ENCODE peak calls at places on chromosomes 4 and X, in eight cellular contexts. One of them, this sample, is unnamed.

GRCh38 chr4:86963697-86964096 is 28.9 kb downstream of the AFF1 start:
- DNase-seq in AG09319: no peak
- DNase-seq in coronary artery: no peak
- DNase-seq in substantia nigra: no peak
- DNase-seq in left lobe of liver: no peak
- DNase-seq in activated CD4-positive, CD25-positive, alpha-beta regulatory T cell: no peak
- DNase-seq in mucosa of descending colon: no peak
- DNase-seq in stimulated activated naive CD8-positive, alpha-beta T cell treated with anti-CD3 and anti-CD28 coated beads, Interleukin-15, Interleukin-2, amounts not matched to agents 100 U/mL and 50 U/mL, for 24 hours: no peak
- DNase-seq in this sample: no peak

GRCh38 chr4:163534056-163534455 is 39.6 kb downstream of the TMA16 start:
- DNase-seq in AG09319: no peak
- DNase-seq in coronary artery: no peak
- DNase-seq in substantia nigra: no peak
- DNase-seq in left lobe of liver: no peak
- DNase-seq in activated CD4-positive, CD25-positive, alpha-beta regulatory T cell: no peak
- DNase-seq in mucosa of descending colon: no peak
- DNase-seq in stimulated activated naive CD8-positive, alpha-beta T cell treated with anti-CD3 and anti-CD28 coated beads, Interleukin-15, Interleukin-2, amounts not matched to agents 100 U/mL and 50 U/mL, for 24 hours: no peak
- DNase-seq in this sample: no peak

GRCh38 chr4:6996481-6996880 is 46.7 kb upstream of the TADA2B start:
- DNase-seq in AG09319: no peak
- DNase-seq in coronary artery: no peak
- DNase-seq in substantia nigra: no peak
- DNase-seq in left lobe of liver: no peak
- DNase-seq in activated CD4-positive, CD25-positive, alpha-beta regulatory T cell: no peak
- DNase-seq in mucosa of descending colon: no peak
- DNase-seq in stimulated activated naive CD8-positive, alpha-beta T cell treated with anti-CD3 and anti-CD28 coated beads, Interleukin-15, Interleukin-2, amounts not matched to agents 100 U/mL and 50 U/mL, for 24 hours: no peak
- DNase-seq in this sample: no peak

GRCh38 chrX:968391-968790 is 244.1 kb downstream of the CRLF2 start:
- DNase-seq in AG09319: no peak
- DNase-seq in coronary artery: no peak
- DNase-seq in substantia nigra: no peak
- DNase-seq in left lobe of liver: no peak
- DNase-seq in activated CD4-positive, CD25-positive, alpha-beta regulatory T cell: no peak
- DNase-seq in mucosa of descending colon: no peak
- DNase-seq in stimulated activated naive CD8-positive, alpha-beta T cell treated with anti-CD3 and anti-CD28 coated beads, Interleukin-15, Interleukin-2, amounts not matched to agents 100 U/mL and 50 U/mL, for 24 hours: no peak
- DNase-seq in this sample: no peak

GRCh38 chrX:137743414-137743813 is 177.5 kb downstream of the ZIC3 start:
- DNase-seq in AG09319: no peak
- DNase-seq in coronary artery: no peak
- DNase-seq in substantia nigra: no peak
- DNase-seq in left lobe of liver: no peak
- DNase-seq in activated CD4-positive, CD25-positive, alpha-beta regulatory T cell: no peak
- DNase-seq in mucosa of descending colon: no peak
- DNase-seq in stimulated activated naive CD8-positive, alpha-beta T cell treated with anti-CD3 and anti-CD28 coated beads, Interleukin-15, Interleukin-2, amounts not matched to agents 100 U/mL and 50 U/mL, for 24 hours: no peak
- DNase-seq in this sample: no peak

GRCh38 chr4:143358923-143359694 is 22.4 kb downstream of the GAB1 start:
- DNase-seq in AG09319: no peak
- DNase-seq in coronary artery: no peak
- DNase-seq in substantia nigra: no peak
- DNase-seq in left lobe of liver: no peak
- DNase-seq in activated CD4-positive, CD25-positive, alpha-beta regulatory T cell: no peak
- DNase-seq in mucosa of descending colon: peak; percentile 92
- DNase-seq in stimulated activated naive CD8-positive, alpha-beta T cell treated with anti-CD3 and anti-CD28 coated beads, Interleukin-15, Interleukin-2, amounts not matched to agents 100 U/mL and 50 U/mL, for 24 hours: peak; percentile 32
- DNase-seq in this sample: no peak

GRCh38 chrX:152821145-152821765 is 9.3 kb downstream of the CETN2 start:
- DNase-seq in AG09319: no peak
- DNase-seq in coronary artery: no peak
- DNase-seq in substantia nigra: no peak
- DNase-seq in left lobe of liver: no peak
- DNase-seq in activated CD4-positive, CD25-positive, alpha-beta regulatory T cell: no peak
- DNase-seq in mucosa of descending colon: peak; percentile 41
- DNase-seq in stimulated activated naive CD8-positive, alpha-beta T cell treated with anti-CD3 and anti-CD28 coated beads, Interleukin-15, Interleukin-2, amounts not matched to agents 100 U/mL and 50 U/mL, for 24 hours: peak; percentile 15
- DNase-seq in this sample: no peak

GRCh38 chr4:118775405-118775804 is 60.5 kb downstream of the SEC24D start:
- DNase-seq in AG09319: no peak
- DNase-seq in coronary artery: no peak
- DNase-seq in substantia nigra: no peak
- DNase-seq in left lobe of liver: no peak
- DNase-seq in activated CD4-positive, CD25-positive, alpha-beta regulatory T cell: no peak
- DNase-seq in mucosa of descending colon: no peak
- DNase-seq in stimulated activated naive CD8-positive, alpha-beta T cell treated with anti-CD3 and anti-CD28 coated beads, Interleukin-15, Interleukin-2, amounts not matched to agents 100 U/mL and 50 U/mL, for 24 hours: no peak
- DNase-seq in this sample: no peak

GRCh38 chr4:88104902-88105610 is 53.4 kb downstream of the ABCG2 start:
- DNase-seq in AG09319: no peak
- DNase-seq in coronary artery: no peak
- DNase-seq in substantia nigra: no peak
- DNase-seq in left lobe of liver: no peak
- DNase-seq in activated CD4-positive, CD25-positive, alpha-beta regulatory T cell: no peak
- DNase-seq in mucosa of descending colon: no peak
- DNase-seq in stimulated activated naive CD8-positive, alpha-beta T cell treated with anti-CD3 and anti-CD28 coated beads, Interleukin-15, Interleukin-2, amounts not matched to agents 100 U/mL and 50 U/mL, for 24 hours: no peak
- DNase-seq in this sample: no peak

GRCh38 chr4:26885912-26886274 is 25.3 kb downstream of the STIM2 start:
- DNase-seq in AG09319: no peak
- DNase-seq in coronary artery: no peak
- DNase-seq in substantia nigra: no peak
- DNase-seq in left lobe of liver: no peak
- DNase-seq in activated CD4-positive, CD25-positive, alpha-beta regulatory T cell: no peak
- DNase-seq in mucosa of descending colon: peak; percentile 54
- DNase-seq in stimulated activated naive CD8-positive, alpha-beta T cell treated with anti-CD3 and anti-CD28 coated beads, Interleukin-15, Interleukin-2, amounts not matched to agents 100 U/mL and 50 U/mL, for 24 hours: no peak
- DNase-seq in this sample: no peak